ENCODE peak calls at places on chromosomes 3 and 15, in eight cellular contexts. A, R, H, W, N, C, K and M are unnamed samples.

GRCh38 chr15:32705450-32705849 is 12.4 kb upstream of the GREM1 start:
- DNase-seq in N (no peak), W (no peak), H (no peak), C (no peak), A (no peak), R (no peak), K (no peak), M (no peak)

GRCh38 chr3:157544501-157545139 is 41.4 kb upstream of the VEPH1 start:
- DNase-seq in A (no peak), C (no peak), R (no peak), W (no peak), H (no peak), N (no peak), K (no peak), M (no peak)

GRCh38 chr3:15326673-15327072 is 5.7 kb downstream of the SH3BP5 start:
- DNase-seq in R (no peak), H (no peak), A (no peak), C (no peak), K (no peak), N (no peak), W (no peak), M (no peak)

GRCh38 chr3:79690072-79690471 is 77.7 kb downstream of the ROBO1 start:
- DNase-seq in R (no peak), C (no peak), K (no peak), W (no peak), A (no peak), N (no peak), H (no peak), M (no peak)

GRCh38 chr3:170228093-170228766 is 6.0 kb downstream of the PRKCI start:
- DNase-seq in K (no peak), A (no peak), W (no peak), H (no peak), C (no peak), N (no peak), R (no peak), M (no peak)

GRCh38 chr3:187616307-187616939 is 53.8 kb downstream of the SST start:
- DNase-seq in K (peak; percentile 53), C (no peak), R (peak; percentile 58), H (peak; percentile 51), N (peak; percentile 18), A (peak; percentile 46), W (peak; percentile 51), M (no peak)

GRCh38 chr15:73965730-73966103 is 26.4 kb downstream of the STOML1 start:
- DNase-seq in K (no peak), R (no peak), A (no peak), H (no peak), W (no peak), N (no peak), C (no peak), M (no peak)

GRCh38 chr3:5376761-5377160 is 189.3 kb downstream of the EDEM1 start:
- DNase-seq in K (no peak), C (no peak), N (no peak), H (no peak), R (peak; percentile 82), W (no peak), A (no peak), M (no peak)

GRCh38 chr3:43932921-43933320 is 242.2 kb downstream of the ABHD5 start:
- DNase-seq in W (no peak), C (no peak), H (no peak), K (no peak), N (no peak), R (no peak), A (no peak), M (no peak)

GRCh38 chr15:85771781-85772445 is 22.8 kb downstream of the KLHL25 start:
- DNase-seq in A (no peak), R (no peak), C (no peak), W (peak; percentile 75), H (peak; percentile 91), N (no peak), K (peak; percentile 74), M (no peak)

DNA sequence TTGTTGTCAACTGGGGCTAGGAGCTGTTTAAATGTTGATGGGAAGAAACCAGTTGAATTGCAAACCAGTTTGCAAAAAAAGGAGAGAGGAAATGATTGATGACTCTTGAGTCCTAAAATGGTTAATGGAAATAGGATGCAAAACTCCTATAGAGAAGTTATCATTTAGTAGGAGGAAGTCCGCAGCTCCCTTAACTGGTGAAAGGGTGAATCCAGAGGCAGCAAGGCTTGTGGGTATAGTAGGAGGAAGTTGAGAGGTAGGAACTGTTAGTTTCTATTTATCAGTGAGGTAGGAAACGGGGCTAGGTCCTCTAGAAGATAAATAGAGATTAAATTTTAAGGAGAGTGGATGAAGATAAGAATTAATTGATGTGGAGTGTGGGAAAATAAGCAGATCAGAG is 15.4 kb downstream of the IREB2 start:
- DNase-seq in C (no peak), W (no peak), N (no peak), R (no peak), A (no peak), K (no peak), H (no peak), M (no peak)
- H3K4me3 ChIP-seq in C (no peak overlapping the region), W (no peak overlapping the region), N (no peak overlapping the region), R (no peak overlapping the region), A (no peak overlapping the region), K (no peak overlapping the region), H (no peak overlapping the region), M (no peak overlapping the region)

DNA sequence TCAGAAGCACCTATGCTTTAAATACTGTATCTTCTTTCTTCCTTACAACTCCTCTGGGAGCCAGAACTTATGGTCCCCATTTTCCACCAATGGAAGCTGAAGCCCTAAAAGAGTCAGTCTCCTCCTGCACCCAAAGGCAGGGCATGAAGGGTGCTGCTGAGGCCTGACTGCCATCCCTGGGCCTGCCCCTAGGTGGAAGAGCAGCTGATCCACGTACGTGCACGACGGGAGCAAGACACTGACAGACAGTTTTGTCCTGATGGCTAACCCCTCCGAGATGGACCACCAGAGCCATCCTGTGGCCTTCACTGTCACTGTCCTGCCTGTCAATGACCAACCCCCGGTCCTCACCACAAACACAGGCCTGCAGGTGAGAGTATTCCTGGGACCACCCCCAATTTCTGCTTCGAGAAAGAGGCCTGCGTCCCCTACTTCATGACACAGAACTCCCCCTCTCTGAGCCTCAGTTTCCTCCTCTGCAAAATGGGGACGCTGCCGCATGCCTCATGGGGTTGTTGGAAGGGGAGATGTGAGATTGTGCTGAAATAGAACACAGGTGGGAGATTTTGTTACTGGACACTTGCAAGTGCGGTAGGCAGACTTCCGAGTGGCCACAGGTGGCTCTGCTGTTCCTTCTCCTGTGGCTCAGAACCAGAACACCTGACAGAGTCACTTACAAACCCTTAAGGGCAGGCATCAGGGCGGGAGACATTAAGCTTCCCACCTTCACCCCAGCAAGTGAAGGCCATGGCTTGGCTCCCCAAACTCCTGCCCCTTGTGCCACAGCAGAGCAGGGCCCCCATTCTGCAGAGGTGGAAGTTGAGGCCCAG is 175.4 kb downstream of the TBC1D2B start:
- DNase-seq in K (peak; percentile 23), C (peak; percentile 34), A (no peak), R (no peak), H (peak; percentile 23), N (peak; percentile 32), W (no peak), M (peak; percentile 53)
- TF ChIP-seq CTCF in K (no peak), C (no peak), A (peak; percentile 49), R (no peak), H (no peak), N (no peak), W (no peak), M (no peak)

DNA sequence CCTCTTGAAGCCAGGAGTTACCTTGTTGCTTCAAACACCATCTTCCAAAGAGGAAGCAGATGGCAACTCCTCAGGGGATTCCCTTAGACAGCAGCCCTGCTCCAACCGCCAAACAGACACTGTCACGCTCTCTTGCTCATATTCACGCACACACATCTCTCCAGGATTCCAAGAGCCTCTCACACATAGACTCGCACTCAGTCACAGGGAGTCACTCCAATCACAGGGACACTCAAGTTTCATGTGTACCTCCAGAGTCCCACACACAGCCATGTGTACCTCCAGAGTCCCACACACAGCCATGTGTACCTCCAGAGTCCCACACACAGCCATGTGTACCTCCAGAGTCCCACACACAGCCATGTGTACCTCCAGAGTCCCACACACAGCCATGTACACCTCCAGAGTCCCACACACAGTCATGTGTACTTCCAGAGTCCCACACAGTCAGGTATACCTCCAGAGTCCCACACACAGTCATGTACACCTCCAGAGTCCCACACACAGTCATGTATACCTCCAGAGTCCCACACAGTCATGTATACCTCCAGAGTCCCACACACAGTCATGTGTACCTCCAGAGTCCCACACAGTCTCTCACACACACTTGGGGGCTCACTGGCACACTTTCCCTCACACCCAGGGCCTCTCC is 6.1 kb downstream of the VWA5B2 start:
- DNase-seq in R (no peak), K (no peak), N (no peak), W (no peak), C (no peak), A (no peak), H (no peak), M (no peak)
- H3K27ac ChIP-seq in R (no peak overlapping the region), K (no peak overlapping the region), N (no peak overlapping the region), W (no peak overlapping the region), C (no peak overlapping the region), A (no peak overlapping the region), H (no peak overlapping the region), M (no peak overlapping the region)

GRCh38 chr15:89775815-89776214 is 317 bp upstream of the MESP2 start:
- DNase-seq in A (no peak), K (no peak), R (no peak), N (no peak), C (no peak), W (no peak), H (no peak), M (peak; percentile 69)
- H3K4me3 ChIP-seq in A (no peak overlapping the region), K (peak overlapping the region; percentile 53), R (peak overlapping the region; percentile 42), N (peak overlapping the region; percentile 38), C (peak overlapping the region; percentile 50), W (no peak overlapping the region), H (peak overlapping the region; percentile 66), M (peak overlapping the region; percentile 71)

DNA sequence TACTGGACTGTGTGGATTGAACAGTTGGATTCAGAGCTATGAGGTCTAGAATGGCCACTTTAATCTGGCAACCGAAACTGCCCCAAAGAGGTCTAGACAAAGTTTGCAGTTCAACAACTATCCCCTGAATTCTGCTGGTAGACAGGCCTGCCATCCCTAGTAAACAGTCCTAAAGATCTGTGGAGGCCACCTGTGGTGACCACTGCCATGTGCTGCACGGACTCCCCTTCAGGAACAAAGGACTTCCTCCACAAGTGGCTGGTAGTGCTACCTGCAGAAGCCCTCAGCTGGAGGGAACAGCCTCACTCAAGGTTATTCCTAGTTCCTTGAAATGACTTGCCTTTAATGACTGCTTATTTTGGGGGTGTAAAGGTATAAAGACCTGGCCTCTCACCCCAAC is 6.1 kb downstream of the TNFAIP8L3 start:
- DNase-seq in C (no peak), H (no peak), A (no peak), K (no peak), W (no peak), N (no peak), R (no peak), M (no peak)
- TF ChIP-seq CTCF in C (no peak), H (no peak), A (no peak), K (no peak), W (no peak), N (no peak), R (no peak), M (no peak)

GRCh38 chr15:80614711-80615360 is 80.3 kb upstream of the ABHD17C start:
- DNase-seq in H (no peak), R (no peak), C (no peak), K (no peak), N (no peak), A (no peak), W (peak; percentile 9), M (no peak)
- H3K27ac ChIP-seq in H (no peak overlapping the region), R (no peak overlapping the region), C (no peak overlapping the region), K (no peak overlapping the region), N (no peak overlapping the region), A (no peak overlapping the region), W (no peak overlapping the region), M (no peak overlapping the region)